ENCODE peak calls at places on chromosomes 3 and 15, in six cellular contexts. U is heart left ventricle, R is neural progenitor cell, N is Panc1, S is astrocyte, O is small intestine. M is an unnamed sample.

GRCh38 chr15:63233667-63234419 is 43.6 kb upstream of the APH1B start:
- DNase-seq in U (no peak), R (no peak), N (no peak), S (peak; percentile 88), O (no peak), M (no peak)

GRCh38 chr15:39919396-39919739 is 698 bp downstream of the GPR176 start:
- DNase-seq in U (peak; percentile 28), R (peak; percentile 54), N (no peak), S (no peak), O (no peak), M (no peak)

GRCh38 chr3:141845407-141846049 is 30.9 kb upstream of the ATP1B3 start:
- DNase-seq in U (no peak), R (peak; percentile 50), N (no peak), S (no peak), O (peak; percentile 62), M (no peak)

GRCh38 chr3:11567516-11568467 is 75.9 kb downstream of the VGLL4 start:
- DNase-seq in U (no peak), R (no peak), N (no peak), S (peak; percentile 86), O (no peak), M (peak; percentile 88)

GRCh38 chr3:25831578-25831977 is 41.7 kb downstream of the OXSM start:
- DNase-seq in U (no peak), R (peak; percentile 41), N (no peak), S (peak; percentile 9), O (no peak), M (no peak)

GRCh38 chr3:159260049-159260662 is 458.3 kb downstream of the MFSD1 start:
- DNase-seq in U (no peak), R (peak; percentile 77), N (no peak), S (peak; percentile 67), O (peak; percentile 40), M (peak; percentile 25)

GRCh38 chr15:92112711-92113110 is 259.2 kb downstream of the SLCO3A1 start:
- DNase-seq in U (no peak), R (no peak), N (no peak), S (no peak), O (no peak), M (no peak)

GRCh38 chr15:90855139-90855538 is 13.2 kb upstream of the FURIN start:
- DNase-seq in U (no peak), R (no peak), N (no peak), S (no peak), O (peak; percentile 65), M (no peak)

GRCh38 chr3:18189651-18190050 is 235.5 kb downstream of the SATB1 start:
- DNase-seq in U (no peak), R (no peak), N (no peak), S (peak; percentile 80), O (no peak), M (peak; percentile 24)

GRCh38 chr3:50472958-50473357 is 30.5 kb downstream of the CACNA2D2 start:
- DNase-seq in U (no peak), R (no peak), N (no peak), S (no peak), O (no peak), M (no peak)

GRCh38 chr3:132507657-132508056 is 89.4 kb upstream of the ACKR4 start:
- DNase-seq in U (no peak), R (no peak), N (no peak), S (no peak), O (peak; percentile 90), M (no peak)

GRCh38 chr3:111484666-111485065 is 57.3 kb upstream of the CD96 start:
- DNase-seq in U (no peak), R (no peak), N (no peak), S (peak; percentile 14), O (no peak), M (no peak)

DNA sequence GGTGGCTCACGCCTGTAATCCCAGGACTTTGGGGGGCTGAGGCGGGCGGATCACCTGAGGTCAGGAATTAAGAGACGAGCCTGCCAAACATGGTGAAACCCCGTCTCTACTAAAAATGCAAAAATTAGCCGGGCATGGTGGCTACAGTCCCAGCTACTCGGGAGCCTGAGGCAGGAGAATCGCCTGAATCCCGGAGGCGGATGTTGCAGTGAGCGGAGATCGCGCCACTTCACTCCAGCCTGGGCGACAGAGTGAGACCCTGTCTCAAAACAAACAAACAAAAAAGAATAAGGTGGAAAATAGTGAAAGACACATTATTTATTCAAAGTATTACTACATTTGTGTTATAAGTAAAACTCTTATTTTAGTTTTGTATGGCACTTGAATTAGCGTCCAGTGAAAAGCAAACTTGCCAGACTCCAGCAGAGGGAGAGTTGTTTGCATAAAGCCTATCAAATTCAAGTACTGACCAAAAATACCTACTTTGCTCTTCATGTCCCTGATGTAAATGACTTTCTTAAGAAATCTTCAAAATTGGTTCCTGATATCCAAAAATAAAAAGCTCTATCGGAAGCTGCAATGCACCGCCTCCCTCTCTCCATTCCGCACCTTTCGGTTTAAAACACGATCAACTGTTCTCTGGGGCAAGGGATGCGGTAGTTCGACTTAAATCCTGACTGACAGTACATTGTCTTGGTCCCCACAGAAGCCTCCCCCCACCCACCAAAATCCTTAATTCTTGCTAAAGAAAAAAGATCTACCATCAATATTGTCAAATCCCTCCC is 1.2 kb downstream of the TRPM7 start:
- DNase-seq in U (no peak), R (no peak), N (no peak), S (no peak), O (no peak), M (no peak)
- H3K4me3 ChIP-seq in U (peak overlapping the region; percentile 94), R (peak overlapping the region; percentile 78), N (peak overlapping the region; percentile 81), S (peak overlapping the region; percentile 94), O (peak overlapping the region; percentile 75), M (peak overlapping the region; percentile 100)

GRCh38 chr15:24977686-24978085 is 22.9 kb downstream of the SNRPN start:
- DNase-seq in U (no peak), R (no peak), N (no peak), S (no peak), O (no peak), M (no peak)
- H3K36me3 ChIP-seq in U (peaks cover 93% of the 10 kb centered on the region), R (peaks cover 21% of the 10 kb centered on the region), N (peaks cover 2% of the 10 kb centered on the region), S (peaks cover 25% of the 10 kb centered on the region), O (peaks cover 8% of the 10 kb centered on the region), M (no peaks in the 10 kb centered on the region)

DNA sequence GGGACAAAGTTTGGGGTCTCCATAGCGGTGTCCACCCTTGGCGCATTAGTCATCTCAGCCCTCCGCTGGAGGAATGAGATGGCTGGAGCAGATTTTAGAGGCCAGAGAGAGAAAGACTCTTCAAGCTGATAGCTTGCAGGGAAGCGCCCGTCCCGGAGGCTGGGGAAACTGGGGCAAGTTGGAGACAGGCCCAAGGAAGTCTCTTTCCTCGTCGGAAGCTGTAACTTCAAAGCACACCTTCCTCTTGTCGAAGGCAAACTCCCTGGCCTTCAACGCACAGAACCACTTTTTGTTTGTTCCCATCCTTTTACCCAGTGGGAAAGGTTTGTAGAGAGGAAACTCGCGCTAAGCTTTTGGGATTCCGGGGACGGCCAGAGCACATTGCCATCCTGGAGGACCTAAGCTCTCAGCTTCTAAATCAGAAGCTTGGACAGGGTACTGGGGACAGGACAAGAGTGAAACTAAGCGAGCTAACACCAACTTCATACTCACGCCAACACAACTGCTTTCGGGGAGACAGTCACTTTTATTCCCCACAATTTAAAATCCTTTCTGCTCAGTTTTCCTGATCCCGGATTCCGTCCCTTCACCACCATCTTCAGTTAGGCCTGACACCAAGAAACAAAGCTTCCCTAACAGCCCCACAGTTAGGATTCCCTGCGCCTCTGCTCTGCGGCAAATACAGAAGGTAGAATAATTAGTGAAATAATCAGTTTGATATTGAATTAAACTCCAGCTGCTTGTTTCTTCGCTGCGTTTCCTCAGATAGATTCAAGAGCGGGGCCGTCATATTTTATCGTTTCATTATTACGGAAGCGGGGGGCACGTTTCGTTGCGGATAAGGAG is 1.1 kb upstream of the EOMES start:
- DNase-seq in U (no peak), R (peak; percentile 59), N (no peak), S (no peak), O (no peak), M (no peak)
- H3K9me3 ChIP-seq in U (no peaks in the 10 kb centered on the region), R (no peaks in the 10 kb centered on the region), N (no peaks in the 10 kb centered on the region), S (no peaks in the 10 kb centered on the region), O (no peaks in the 10 kb centered on the region), M (no peaks in the 10 kb centered on the region)

DNA sequence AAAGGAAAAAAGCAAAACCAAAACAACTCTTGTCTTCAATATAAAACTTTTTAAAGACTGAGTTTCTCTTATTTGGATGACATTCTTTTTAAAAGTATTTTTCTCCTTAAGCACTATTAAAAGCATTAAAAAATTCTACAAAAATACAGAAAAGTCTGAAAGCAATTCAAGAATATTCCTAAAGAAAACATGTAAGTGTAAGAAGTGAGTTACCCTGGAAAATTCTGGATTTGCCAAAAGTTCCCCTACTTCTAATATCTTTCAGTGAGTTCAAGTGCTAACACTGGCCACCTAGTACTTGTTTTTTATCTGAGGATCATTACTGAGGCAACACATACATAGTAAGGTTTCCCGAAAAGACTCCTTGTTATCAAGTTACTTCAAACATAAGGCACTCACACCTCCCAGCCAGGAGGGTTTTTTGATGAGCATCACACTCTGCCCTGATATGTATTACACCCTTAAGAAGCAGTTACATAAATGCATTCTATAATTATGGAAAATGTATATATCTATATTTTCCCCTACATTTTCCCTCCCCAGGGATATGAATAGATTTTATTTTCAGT is 158.4 kb downstream of the TIGIT start:
- DNase-seq in U (no peak), R (no peak), N (no peak), S (peak; percentile 34), O (no peak), M (no peak)
- H3K4me3 ChIP-seq in U (peak overlapping the region; percentile 12), R (no peak overlapping the region), N (no peak overlapping the region), S (no peak overlapping the region), O (no peak overlapping the region), M (no peak overlapping the region)

DNA sequence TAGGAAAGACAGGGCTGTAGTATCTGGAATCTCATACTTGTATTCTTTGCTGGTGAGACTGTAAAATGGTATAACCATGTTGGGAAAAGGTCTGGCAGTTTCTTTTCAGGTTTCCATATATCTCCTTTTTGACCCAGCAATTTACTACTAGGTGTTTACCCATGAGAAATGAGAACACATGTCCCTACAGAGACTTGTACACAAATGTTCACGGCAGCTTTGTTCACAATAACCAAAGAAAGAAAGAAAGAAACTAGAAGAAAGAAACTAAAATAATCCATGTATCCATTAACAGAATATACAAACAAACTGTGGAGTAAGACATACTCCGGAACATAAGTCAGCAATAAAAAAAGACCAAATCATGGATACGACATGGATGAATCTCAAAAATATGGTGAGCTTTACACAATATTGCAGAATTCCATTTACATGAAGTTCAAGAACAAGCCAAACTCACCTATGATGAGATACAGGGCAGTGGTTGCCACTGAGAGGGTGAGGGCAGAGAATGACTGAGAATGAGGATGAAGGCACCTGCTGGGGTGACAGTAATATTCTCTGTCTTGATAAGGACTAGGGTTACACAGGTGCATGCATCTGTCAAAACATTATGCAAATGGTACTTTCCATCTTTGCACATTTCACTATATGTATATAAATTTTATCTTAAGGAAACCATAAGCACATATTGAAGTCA is 2.7 kb downstream of the RFTN1 start:
- DNase-seq in U (no peak), R (no peak), N (no peak), S (no peak), O (no peak), M (no peak)
- H3K36me3 ChIP-seq in U (no peaks in the 10 kb centered on the region), R (no peaks in the 10 kb centered on the region), N (no peaks in the 10 kb centered on the region), S (no peaks in the 10 kb centered on the region), O (peaks cover 2% of the 10 kb centered on the region), M (no peaks in the 10 kb centered on the region)

M was measured in MG63.